ENCODE peak calls at places on chromosomes 5 and 9, in seven cellular contexts. P, I, S, Y, N, E and R are unnamed samples.

GRCh38 chr9:5478214-5478613 is 27.9 kb downstream of the CD274 start:
- DNase-seq in N (peak; percentile 39), Y (no peak), P (no peak), E (no peak), I (no peak), S (no peak), R (no peak)

GRCh38 chr5:118723021-118723338 is 265.4 kb downstream of the DTWD2 start:
- DNase-seq in N (no peak), S (no peak), E (no peak), P (no peak), I (no peak), Y (no peak), R (no peak)

GRCh38 chr9:89095755-89096154 is 82.9 kb downstream of the SHC3 start:
- DNase-seq in N (no peak), Y (no peak), E (no peak), P (no peak), S (no peak), I (no peak), R (no peak)

GRCh38 chr5:76341935-76342334 is 61.1 kb upstream of the IQGAP2 start:
- DNase-seq in P (no peak), E (no peak), N (no peak), Y (no peak), S (no peak), I (no peak), R (no peak)

GRCh38 chr5:37248387-37248969 is 698 bp downstream of the CPLANE1 start:
- DNase-seq in P (no peak), E (no peak), I (no peak), S (peak; percentile 31), Y (no peak), N (peak; percentile 14), R (no peak)

GRCh38 chr5:53482717-53483638 is 2.5 kb downstream of the FST start:
- DNase-seq in P (peak; percentile 9), N (peak; percentile 37), Y (no peak), E (no peak), I (no peak), S (no peak), R (no peak)

GRCh38 chr5:135705230-135705631 is 126.4 kb upstream of the CXCL14 start:
- DNase-seq in P (no peak), S (no peak), N (no peak), E (no peak), Y (no peak), I (no peak), R (no peak)

GRCh38 chr9:94866770-94867169 is 140.3 kb downstream of the AOPEP start:
- DNase-seq in I (no peak), Y (no peak), P (no peak), N (no peak), S (no peak), E (no peak), R (no peak)

GRCh38 chr9:81729141-81729540 is 39.8 kb upstream of the TLE1 start:
- DNase-seq in N (no peak), Y (no peak), S (no peak), E (no peak), I (no peak), P (no peak), R (no peak)

GRCh38 chr5:76688836-76689235 is 27.1 kb upstream of the F2R start:
- DNase-seq in S (no peak), Y (no peak), P (no peak), N (no peak), E (no peak), I (no peak), R (no peak)

GRCh38 chr9:131813116-131813515 is 73.2 kb upstream of the RAPGEF1 start:
- DNase-seq in S (no peak), I (no peak), N (no peak), Y (no peak), E (no peak), P (no peak), R (no peak)

GRCh38 chr5:66558562-66558961 is 37.6 kb upstream of the MAST4 start:
- DNase-seq in P (no peak), S (no peak), Y (no peak), E (no peak), I (no peak), N (peak; percentile 8), R (no peak)

GRCh38 chr5:88503065-88503394 is 234.4 kb upstream of the TMEM161B start:
- DNase-seq in N (no peak), P (peak; percentile 3), I (no peak), S (no peak), Y (no peak), E (no peak), R (no peak)

GRCh38 chr5:36950586-36951457 is 74.3 kb downstream of the NIPBL start:
- DNase-seq in P (no peak), S (no peak), I (no peak), E (no peak), N (no peak), Y (no peak), R (no peak)

GRCh38 chr9:88722753-88723152 is 187.8 kb downstream of the NXNL2 start:
- DNase-seq in S (no peak), Y (no peak), I (no peak), P (no peak), N (no peak), E (no peak), R (no peak)